ENCODE peak calls at places on chromosomes 16 and 17, in five cellular contexts. L is pancreas, Q is hepatocyte, S is PC-3, J is testis. X is an unnamed sample.

GRCh38 chr16:88323546-88324330 is 59.0 kb upstream of the ZNF469 start:
- DNase-seq in L (peak; percentile 28), Q (no peak), S (no peak), J (no peak), X (no peak)

GRCh38 chr16:81008151-81008789 is 1.3 kb downstream of the CENPN start:
- DNase-seq in L (no peak), Q (no peak), S (no peak), J (no peak), X (no peak)

GRCh38 chr16:12988071-12988470 is 86.7 kb downstream of the SHISA9 start:
- DNase-seq in L (no peak), Q (no peak), S (no peak), J (no peak), X (no peak)

GRCh38 chr17:65401581-65401980 is 159.9 kb downstream of the AXIN2 start:
- DNase-seq in L (no peak), Q (no peak), S (peak; percentile 10), J (no peak), X (no peak)

GRCh38 chr16:23268561-23268960 is 33.5 kb upstream of the SCNN1B start:
- DNase-seq in L (no peak), Q (no peak), S (no peak), J (no peak), X (no peak)

GRCh38 chr16:30561212-30561816 is 3.1 kb upstream of the ZNF764 start:
- DNase-seq in L (no peak), Q (no peak), S (no peak), J (peak; percentile 52), X (peak; percentile 45)

GRCh38 chr16:83199012-83199411 is 572.2 kb downstream of the CDH13 start:
- DNase-seq in L (no peak), Q (no peak), S (no peak), J (no peak), X (no peak)

GRCh38 chr16:24858219-24859041 is 12.7 kb downstream of the SLC5A11 start:
- DNase-seq in L (peak; percentile 61), Q (peak; percentile 87), S (peak; percentile 57), J (peak; percentile 65), X (peak; percentile 59)

GRCh38 chr16:85057212-85057889 is 29.8 kb downstream of the KIAA0513 start:
- DNase-seq in L (no peak), Q (peak; percentile 40), S (peak; percentile 17), J (no peak), X (no peak)

GRCh38 chr16:50093607-50094570 is 28.1 kb downstream of the HEATR3 start:
- DNase-seq in L (no peak), Q (no peak), S (no peak), J (peak; percentile 58), X (no peak)

GRCh38 chr17:2075336-2076056 is 20.6 kb downstream of the HIC1 start:
- DNase-seq in L (no peak), Q (peak; percentile 65), S (peak; percentile 58), J (no peak), X (peak; percentile 43)

GRCh38 chr16:89442588-89442987 is 47.8 kb downstream of the ANKRD11 start:
- DNase-seq in L (no peak), Q (no peak), S (no peak), J (no peak), X (no peak)

GRCh38 chr17:50593321-50593720 is 32.8 kb downstream of the CACNA1G start:
- DNase-seq in L (peak; percentile 95), Q (peak; percentile 77), S (no peak), J (peak; percentile 52), X (no peak)

GRCh38 chr16:84832488-84833141 is 12.8 kb downstream of the CRISPLD2 start:
- DNase-seq in L (no peak), Q (peak; percentile 85), S (no peak), J (peak; percentile 88), X (peak; percentile 95)

GRCh38 chr17:75551276-75551675 is 25.8 kb downstream of the LLGL2 start:
- DNase-seq in L (no peak), Q (no peak), S (peak; percentile 26), J (peak; percentile 35), X (no peak)

GRCh38 chr16:255183-255582 is 20.6 kb downstream of the RGS11 start:
- DNase-seq in L (no peak), Q (no peak), S (no peak), J (no peak), X (no peak)

GRCh38 chr16:797120-797420 is 3.5 kb downstream of the GNG13 start:
- DNase-seq in L (peak; percentile 73), Q (no peak), S (peak; percentile 49), J (no peak), X (no peak)

GRCh38 chr17:27240086-27240801 is 53.7 kb upstream of the WSB1 start:
- DNase-seq in L (no peak), Q (no peak), S (no peak), J (no peak), X (no peak)

GRCh38 chr17:65417406-65418221 is 143.8 kb downstream of the AXIN2 start:
- DNase-seq in L (no peak), Q (no peak), S (no peak), J (no peak), X (peak; percentile 11)

GRCh38 chr17:75996665-75997590 is 3.7 kb upstream of the CDK3 start:
- DNase-seq in L (peak; percentile 28), Q (peak; percentile 72), S (peak; percentile 90), J (peak; percentile 61), X (no peak)

GRCh38 chr17:879546-879945 is 97.4 kb downstream of the MRM3 start:
- DNase-seq in L (peak; percentile 96), Q (peak; percentile 86), S (peak; percentile 84), J (peak; percentile 83), X (peak; percentile 67)

GRCh38 chr16:68078726-68079615 is 6.2 kb upstream of the NFATC3 start:
- DNase-seq in L (no peak), Q (no peak), S (no peak), J (no peak), X (no peak)

GRCh38 chr16:56421313-56421712 is 4.0 kb downstream of the AMFR start:
- DNase-seq in L (no peak), Q (no peak), S (no peak), J (no peak), X (no peak)
- H3K4me3 ChIP-seq in L (no peak overlapping the region), Q (no peak overlapping the region), S (no peak overlapping the region), J (no peak overlapping the region), X (no peak overlapping the region)

GRCh38 chr17:81043319-81043724 is 8.4 kb downstream of the BAIAP2 start:
- DNase-seq in L (no peak), Q (no peak), S (no peak), J (no peak), X (no peak)
- H3K27me3 ChIP-seq in L (no peaks in the 10 kb centered on the region), Q (no peaks in the 10 kb centered on the region), S (no peaks in the 10 kb centered on the region), J (no peaks in the 10 kb centered on the region), X (no peaks in the 10 kb centered on the region)

GRCh38 chr17:82247175-82247823 is 18.5 kb downstream of the SLC16A3 start:
- DNase-seq in L (peak; percentile 32), Q (no peak), S (no peak), J (no peak), X (no peak)
- H3K4me3 ChIP-seq in L (no peak overlapping the region), Q (no peak overlapping the region), S (no peak overlapping the region), J (no peak overlapping the region), X (no peak overlapping the region)

DNA sequence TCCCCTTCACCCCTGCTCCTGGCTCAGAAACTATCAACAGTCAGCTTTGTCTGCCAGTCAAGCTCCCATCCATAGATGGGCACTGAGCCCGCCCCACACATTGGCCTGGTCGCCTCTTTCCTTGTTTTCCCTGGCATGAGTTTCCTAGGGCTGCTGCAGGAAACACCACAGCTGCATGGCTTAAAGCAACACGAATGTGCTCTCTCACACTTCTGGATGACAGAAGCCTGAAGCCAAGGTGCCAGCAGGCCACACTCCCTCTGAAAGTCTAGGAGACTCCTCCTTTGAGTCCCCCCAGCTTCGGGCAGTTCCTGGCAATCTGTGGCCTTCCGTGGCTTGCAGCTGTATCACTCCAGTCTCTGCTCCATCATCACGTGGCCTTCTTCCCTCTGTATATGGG is 69.9 kb downstream of the TBC1D16 start:
- DNase-seq in L (peak; percentile 75), Q (no peak), S (no peak), J (no peak), X (peak; percentile 84)
- H3K27me3 ChIP-seq in L (no peaks in the 10 kb centered on the region), Q (no peaks in the 10 kb centered on the region), S (no peaks in the 10 kb centered on the region), J (no peaks in the 10 kb centered on the region), X (no peaks in the 10 kb centered on the region)

DNA sequence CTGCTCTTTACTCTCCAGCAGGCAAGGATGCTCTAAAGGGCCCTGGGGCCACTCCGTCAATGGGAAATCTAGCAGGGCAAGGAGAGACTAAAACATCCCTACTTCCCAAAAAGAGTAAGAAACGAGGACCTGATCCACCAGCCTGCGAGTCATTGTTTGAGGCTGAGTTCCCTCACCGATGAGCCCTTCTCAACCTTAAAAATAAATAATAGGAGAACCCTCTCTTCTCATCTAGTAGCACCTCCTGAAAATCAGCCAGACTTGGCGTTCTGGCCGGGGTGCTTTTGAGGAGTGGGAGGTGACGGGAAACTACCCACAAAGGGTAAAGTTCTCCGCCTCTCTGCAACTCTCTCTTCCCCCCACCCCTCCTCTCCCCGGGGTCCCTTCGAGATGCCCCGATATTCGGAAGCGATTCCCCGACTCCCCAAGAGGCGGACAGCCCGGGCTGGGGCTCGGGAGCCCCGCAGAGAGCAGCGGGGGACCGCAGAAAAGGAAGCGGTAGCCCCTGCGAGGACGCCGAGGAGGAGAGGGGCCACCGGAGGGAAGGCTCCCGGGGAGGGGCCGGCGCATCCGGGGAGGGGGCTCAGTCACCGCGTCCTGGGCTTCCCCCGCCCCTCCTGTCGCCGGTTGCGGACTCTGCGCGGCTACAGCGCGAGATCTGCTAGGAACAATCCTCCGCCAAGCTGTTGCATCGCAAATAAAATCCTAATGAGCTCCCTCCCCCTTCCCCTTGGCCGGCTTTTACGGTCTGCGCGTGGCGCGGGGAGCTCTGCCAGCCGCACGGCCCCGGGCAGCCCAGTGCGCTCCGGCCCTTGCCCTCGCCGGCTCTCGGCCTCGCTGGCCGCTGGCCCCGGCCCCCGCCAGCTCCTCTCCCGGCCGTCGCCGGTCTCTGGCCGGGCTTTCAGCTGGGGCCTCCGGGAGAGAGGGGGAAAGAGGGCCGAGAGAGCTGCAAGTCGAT is 1.3 kb downstream of the HOXB9 start:
- DNase-seq in L (no peak), Q (peak; percentile 55), S (peak; percentile 57), J (no peak), X (peak; percentile 67)
- H3K4me3 ChIP-seq in L (peak overlapping the region; percentile 26), Q (peak overlapping the region; percentile 29), S (peak overlapping the region; percentile 70), J (peak overlapping the region; percentile 26), X (peak overlapping the region; percentile 74)